ENCODE peak calls at places on chromosomes 1 and 21, in six cellular contexts. T, O, G, U, Q and N are unnamed samples.

GRCh38 chr1:173744651-173745050 is 29.9 kb downstream of the KLHL20 start:
- DNase-seq in T (no peak), O (no peak), G (no peak), U (no peak), Q (no peak), N (no peak)

GRCh38 chr1:91032349-91032748 is 10.5 kb upstream of the ZNF644 start:
- DNase-seq in T (no peak), O (no peak), G (no peak), U (no peak), Q (no peak), N (no peak)

GRCh38 chr1:232534552-232535517 is 95.1 kb downstream of the SIPA1L2 start:
- DNase-seq in T (no peak), O (no peak), G (no peak), U (no peak), Q (no peak), N (no peak)

GRCh38 chr1:8460132-8460544 is 142.2 kb downstream of the SLC45A1 start:
- DNase-seq in T (no peak), O (no peak), G (no peak), U (no peak), Q (no peak), N (no peak)

GRCh38 chr1:232226197-232226681 is 403.7 kb downstream of the SIPA1L2 start:
- DNase-seq in T (no peak), O (no peak), G (no peak), U (no peak), Q (no peak), N (no peak)

GRCh38 chr1:215045647-215046308 is 36.8 kb upstream of the KCNK2 start:
- DNase-seq in T (no peak), O (no peak), G (no peak), U (no peak), Q (no peak), N (no peak)

GRCh38 chr1:193566735-193567134 is 380.3 kb upstream of the B3GALT2 start:
- DNase-seq in T (no peak), O (no peak), G (no peak), U (no peak), Q (no peak), N (no peak)

GRCh38 chr1:94105501-94105952 is 15.4 kb downstream of the ABCA4 start:
- DNase-seq in T (no peak), O (no peak), G (no peak), U (no peak), Q (no peak), N (no peak)

GRCh38 chr21:16534408-16535099 is 804.8 kb downstream of the USP25 start:
- DNase-seq in T (peak; percentile 70), O (no peak), G (no peak), U (no peak), Q (no peak), N (no peak)

GRCh38 chr1:226846801-226847200 is 23.6 kb upstream of the PSEN2 start:
- DNase-seq in T (no peak), O (no peak), G (no peak), U (no peak), Q (no peak), N (no peak)